ENCODE peak calls at places on chromosomes 7 and 10, in four cellular contexts. S, G, E and V are unnamed samples.

GRCh38 chr10:86711957-86712708 is 43.8 kb downstream of the LDB3 start:
- DNase-seq in S (no peak), G (no peak), E (peak; percentile 24), V (peak; percentile 41)

GRCh38 chr10:43595739-43596298 is 10.4 kb upstream of the ZNF485 start:
- DNase-seq in S (no peak), G (no peak), E (no peak), V (no peak)

GRCh38 chr10:111137012-111137411 is 60.2 kb downstream of the ADRA2A start:
- DNase-seq in S (no peak), G (no peak), E (no peak), V (no peak)

GRCh38 chr10:133359554-133359971 is 1.7 kb upstream of the FUOM start:
- DNase-seq in S (no peak), G (no peak), E (no peak), V (no peak)

GRCh38 chr10:106440767-106441166 is 723.7 kb downstream of the SORCS1 start:
- DNase-seq in S (no peak), G (no peak), E (no peak), V (no peak)

GRCh38 chr10:3720228-3721019 is 64.6 kb downstream of the KLF6 start:
- DNase-seq in S (peak; percentile 83), G (no peak), E (no peak), V (no peak)

GRCh38 chr7:96089511-96089910 is 232.4 kb downstream of the SLC25A13 start:
- DNase-seq in S (no peak), G (no peak), E (no peak), V (no peak)

GRCh38 chr10:58322072-58322834 is 12.6 kb upstream of the UBE2D1 start:
- DNase-seq in S (no peak), G (no peak), E (peak; percentile 39), V (peak; percentile 10)

DNA sequence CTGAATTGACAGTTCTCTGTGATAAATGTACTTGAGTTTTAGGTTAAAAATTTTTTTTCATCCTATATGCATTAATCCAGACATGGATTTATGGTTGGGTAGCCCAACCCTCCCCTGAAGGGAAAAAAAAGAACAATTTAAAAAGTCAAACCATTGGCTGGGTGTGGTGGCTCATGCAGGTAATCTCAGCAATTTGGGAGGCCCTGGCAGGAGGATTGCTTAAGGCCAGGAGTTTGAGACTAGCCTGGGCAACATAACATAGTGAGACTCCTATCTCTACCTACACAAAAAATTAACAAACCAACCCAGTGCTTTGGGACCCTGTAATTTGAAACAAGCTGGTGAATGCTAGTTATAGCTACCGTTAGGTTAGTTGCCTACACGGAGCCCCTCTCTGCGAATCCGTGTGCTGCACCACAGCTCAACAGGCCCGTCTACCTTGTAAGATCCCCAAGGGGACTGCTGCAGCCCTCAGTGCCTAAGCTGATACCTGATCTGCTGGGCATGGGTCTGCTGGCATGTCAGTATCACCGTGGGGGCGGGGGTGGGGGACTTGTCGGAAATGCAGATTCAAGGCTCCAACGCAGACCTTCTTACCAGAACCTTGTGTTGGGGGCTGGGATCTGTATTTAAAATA is 32.8 kb downstream of the TSPAN14 start:
- DNase-seq in S (no peak), G (no peak), E (no peak), V (no peak)
- H3K4me3 ChIP-seq in S (no peak overlapping the region), G (peak overlapping the region; percentile 15), E (no peak overlapping the region), V (no peak overlapping the region)

GRCh38 chr10:22604314-22605091 is 109.9 kb downstream of the PIP4K2A start:
- DNase-seq in S (no peak), G (no peak), E (no peak), V (no peak)
- H3K4me3 ChIP-seq in S (no peak overlapping the region), G (no peak overlapping the region), E (no peak overlapping the region), V (no peak overlapping the region)

GRCh38 chr7:30173058-30173897 is 38.5 kb downstream of the MTURN start:
- DNase-seq in S (peak; percentile 87), G (no peak), E (no peak), V (peak; percentile 21)
- H3K4me3 ChIP-seq in S (no peak overlapping the region), G (no peak overlapping the region), E (no peak overlapping the region), V (no peak overlapping the region)

GRCh38 chr10:89837173-89838001 is 136.0 kb downstream of the KIF20B start:
- DNase-seq in S (no peak), G (no peak), E (peak; percentile 34), V (no peak)
- H3K4me3 ChIP-seq in S (peak overlapping the region; percentile 45), G (peak overlapping the region; percentile 78), E (peak overlapping the region; percentile 71), V (no peak overlapping the region)

GRCh38 chr10:13706175-13706574 is 119.4 kb downstream of the PRPF18 start:
- DNase-seq in S (no peak), G (no peak), E (no peak), V (no peak)
- H3K4me3 ChIP-seq in S (peak overlapping the region; percentile 75), G (no peak overlapping the region), E (no peak overlapping the region), V (no peak overlapping the region)

GRCh38 chr10:18254692-18255091 is 114.5 kb downstream of the CACNB2 start:
- DNase-seq in S (no peak), G (no peak), E (peak; percentile 9), V (no peak)

GRCh38 chr10:18246967-18247366 is 106.7 kb downstream of the CACNB2 start:
- DNase-seq in S (no peak), G (no peak), E (no peak), V (no peak)

GRCh38 chr10:18254086-18254485 is 113.9 kb downstream of the CACNB2 start:
- DNase-seq in S (no peak), G (no peak), E (no peak), V (no peak)

GRCh38 chr10:18252086-18252485 is 111.9 kb downstream of the CACNB2 start:
- DNase-seq in S (no peak), G (no peak), E (no peak), V (no peak)
- H3K4me3 ChIP-seq in S (no peak overlapping the region), G (no peak overlapping the region), E (no peak overlapping the region), V (no peak overlapping the region)